ENCODE peak calls at places on chromosome 19, in nine cellular contexts. One of them, this sample, is unnamed.

GRCh38 chr19:45779231-45780145 is 2.8 kb downstream of the DMPK start:
- DNase-seq in mucosa of descending colon: peak
- DNase-seq in fibroblast of the aortic adventitia: peak
- DNase-seq in astrocyte of the cerebellum: no peak
- DNase-seq in retinal pigment epithelial cell: no peak
- DNase-seq in foreskin fibroblast: peak
- DNase-seq in thoracic aorta: peak
- DNase-seq in pancreas: peak
- DNase-seq in PC-3: peak
- DNase-seq in this sample: no peak

GRCh38 chr19:35253316-35254286 is 4.8 kb downstream of the LSR start:
- DNase-seq in astrocyte of the cerebellum: no peak
- DNase-seq in foreskin fibroblast: no peak
- DNase-seq in thoracic aorta: no peak
- DNase-seq in fibroblast of the aortic adventitia: no peak
- DNase-seq in PC-3: no peak
- DNase-seq in retinal pigment epithelial cell: no peak
- DNase-seq in pancreas: no peak
- DNase-seq in mucosa of descending colon: no peak
- DNase-seq in this sample: no peak

GRCh38 chr19:33408116-33408515 is 34.6 kb downstream of the CEBPG start:
- DNase-seq in PC-3: no peak
- DNase-seq in retinal pigment epithelial cell: no peak
- DNase-seq in astrocyte of the cerebellum: no peak
- DNase-seq in thoracic aorta: no peak
- DNase-seq in foreskin fibroblast: no peak
- DNase-seq in fibroblast of the aortic adventitia: no peak
- DNase-seq in pancreas: no peak
- DNase-seq in mucosa of descending colon: no peak
- DNase-seq in this sample: no peak

GRCh38 chr19:49852631-49853126 is 1.7 kb downstream of the PTOV1 start:
- DNase-seq in mucosa of descending colon: no peak
- DNase-seq in pancreas: no peak
- DNase-seq in foreskin fibroblast: peak
- DNase-seq in thoracic aorta: no peak
- DNase-seq in astrocyte of the cerebellum: no peak
- DNase-seq in fibroblast of the aortic adventitia: no peak
- DNase-seq in PC-3: no peak
- DNase-seq in retinal pigment epithelial cell: no peak
- DNase-seq in this sample: no peak

GRCh38 chr19:14767466-14767971 is 10.8 kb downstream of the ADGRE2 start:
- DNase-seq in retinal pigment epithelial cell: no peak
- DNase-seq in mucosa of descending colon: no peak
- DNase-seq in foreskin fibroblast: no peak
- DNase-seq in PC-3: no peak
- DNase-seq in thoracic aorta: no peak
- DNase-seq in fibroblast of the aortic adventitia: no peak
- DNase-seq in pancreas: no peak
- DNase-seq in astrocyte of the cerebellum: no peak
- DNase-seq in this sample: no peak

GRCh38 chr19:5040544-5041167 is 71.7 kb downstream of the KDM4B start:
- DNase-seq in PC-3: no peak
- DNase-seq in mucosa of descending colon: no peak
- DNase-seq in thoracic aorta: no peak
- DNase-seq in astrocyte of the cerebellum: no peak
- DNase-seq in foreskin fibroblast: no peak
- DNase-seq in retinal pigment epithelial cell: no peak
- DNase-seq in pancreas: no peak
- DNase-seq in fibroblast of the aortic adventitia: no peak
- DNase-seq in this sample: no peak

GRCh38 chr19:3986260-3987041 is 1.2 kb upstream of the EEF2 start:
- DNase-seq in retinal pigment epithelial cell: no peak
- DNase-seq in thoracic aorta: no peak
- DNase-seq in foreskin fibroblast: peak
- DNase-seq in pancreas: peak
- DNase-seq in astrocyte of the cerebellum: no peak
- DNase-seq in mucosa of descending colon: peak
- DNase-seq in fibroblast of the aortic adventitia: peak
- DNase-seq in PC-3: peak
- DNase-seq in this sample: no peak

GRCh38 chr19:35268546-35269424 is at the start of gene USF2:
- DNase-seq in retinal pigment epithelial cell: no peak
- DNase-seq in mucosa of descending colon: peak
- DNase-seq in pancreas: peak
- DNase-seq in foreskin fibroblast: peak
- DNase-seq in PC-3: peak
- DNase-seq in astrocyte of the cerebellum: no peak
- DNase-seq in fibroblast of the aortic adventitia: peak
- DNase-seq in thoracic aorta: no peak
- DNase-seq in this sample: peak

GRCh38 chr19:1424182-1424955 is 13.8 kb upstream of the RPS15 start:
- DNase-seq in mucosa of descending colon: peak
- DNase-seq in foreskin fibroblast: no peak
- DNase-seq in PC-3: no peak
- DNase-seq in pancreas: no peak
- DNase-seq in retinal pigment epithelial cell: no peak
- DNase-seq in thoracic aorta: no peak
- DNase-seq in fibroblast of the aortic adventitia: no peak
- DNase-seq in astrocyte of the cerebellum: no peak
- DNase-seq in this sample: no peak

GRCh38 chr19:45621389-45621788 is 17.8 kb downstream of the EML2 start:
- DNase-seq in PC-3: no peak
- DNase-seq in foreskin fibroblast: no peak
- DNase-seq in astrocyte of the cerebellum: no peak
- DNase-seq in mucosa of descending colon: no peak
- DNase-seq in pancreas: no peak
- DNase-seq in retinal pigment epithelial cell: no peak
- DNase-seq in thoracic aorta: no peak
- DNase-seq in fibroblast of the aortic adventitia: no peak
- DNase-seq in this sample: no peak

GRCh38 chr19:5679289-5680082 is 830 bp downstream of the MICOS13 start:
- DNase-seq in retinal pigment epithelial cell: no peak
- DNase-seq in foreskin fibroblast: no peak
- DNase-seq in PC-3: no peak
- DNase-seq in pancreas: peak
- DNase-seq in thoracic aorta: no peak
- DNase-seq in astrocyte of the cerebellum: no peak
- DNase-seq in mucosa of descending colon: peak
- DNase-seq in fibroblast of the aortic adventitia: no peak
- DNase-seq in this sample: no peak

GRCh38 chr19:43432866-43433673 is 18.4 kb downstream of the TEX101 start:
- DNase-seq in pancreas: peak
- DNase-seq in PC-3: peak
- DNase-seq in foreskin fibroblast: peak
- DNase-seq in fibroblast of the aortic adventitia: peak
- DNase-seq in thoracic aorta: no peak
- DNase-seq in mucosa of descending colon: peak
- DNase-seq in astrocyte of the cerebellum: peak
- DNase-seq in retinal pigment epithelial cell: no peak
- DNase-seq in this sample: no peak

GRCh38 chr19:14979498-14980255 is at the start of gene SLC1A6:
- DNase-seq in pancreas: no peak
- DNase-seq in mucosa of descending colon: no peak
- DNase-seq in retinal pigment epithelial cell: no peak
- DNase-seq in astrocyte of the cerebellum: no peak
- DNase-seq in fibroblast of the aortic adventitia: no peak
- DNase-seq in PC-3: no peak
- DNase-seq in thoracic aorta: no peak
- DNase-seq in foreskin fibroblast: no peak
- DNase-seq in this sample: no peak

GRCh38 chr19:42032428-42032827 is 37.6 kb downstream of the GRIK5 start:
- DNase-seq in mucosa of descending colon: no peak
- DNase-seq in astrocyte of the cerebellum: peak
- DNase-seq in fibroblast of the aortic adventitia: peak
- DNase-seq in pancreas: no peak
- DNase-seq in foreskin fibroblast: no peak
- DNase-seq in PC-3: peak
- DNase-seq in thoracic aorta: no peak
- DNase-seq in retinal pigment epithelial cell: no peak
- DNase-seq in this sample: no peak

GRCh38 chr19:1264801-1265610 is 4.1 kb upstream of the CIRBP start:
- DNase-seq in PC-3: peak
- DNase-seq in mucosa of descending colon: peak
- DNase-seq in thoracic aorta: no peak
- DNase-seq in fibroblast of the aortic adventitia: peak
- DNase-seq in foreskin fibroblast: peak
- DNase-seq in pancreas: peak
- DNase-seq in astrocyte of the cerebellum: peak
- DNase-seq in retinal pigment epithelial cell: no peak
- DNase-seq in this sample: peak

GRCh38 chr19:8557637-8558238 is 19.5 kb downstream of the MYO1F start:
- DNase-seq in retinal pigment epithelial cell: no peak
- DNase-seq in thoracic aorta: no peak
- DNase-seq in pancreas: no peak
- DNase-seq in mucosa of descending colon: no peak
- DNase-seq in foreskin fibroblast: no peak
- DNase-seq in fibroblast of the aortic adventitia: no peak
- DNase-seq in PC-3: no peak
- DNase-seq in astrocyte of the cerebellum: no peak
- DNase-seq in this sample: no peak

GRCh38 chr19:8558325-8558724 is 18.9 kb downstream of the MYO1F start:
- DNase-seq in PC-3: no peak
- DNase-seq in thoracic aorta: no peak
- DNase-seq in astrocyte of the cerebellum: no peak
- DNase-seq in pancreas: no peak
- DNase-seq in retinal pigment epithelial cell: no peak
- DNase-seq in fibroblast of the aortic adventitia: no peak
- DNase-seq in mucosa of descending colon: no peak
- DNase-seq in foreskin fibroblast: no peak
- DNase-seq in this sample: no peak

GRCh38 chr19:8550070-8550469 is 27.2 kb downstream of the MYO1F start:
- DNase-seq in pancreas: no peak
- DNase-seq in retinal pigment epithelial cell: no peak
- DNase-seq in fibroblast of the aortic adventitia: no peak
- DNase-seq in mucosa of descending colon: no peak
- DNase-seq in foreskin fibroblast: no peak
- DNase-seq in thoracic aorta: no peak
- DNase-seq in astrocyte of the cerebellum: no peak
- DNase-seq in PC-3: no peak
- DNase-seq in this sample: no peak

GRCh38 chr19:8552810-8553209 is 24.4 kb downstream of the MYO1F start:
- DNase-seq in pancreas: no peak
- DNase-seq in mucosa of descending colon: no peak
- DNase-seq in PC-3: peak
- DNase-seq in thoracic aorta: no peak
- DNase-seq in fibroblast of the aortic adventitia: peak
- DNase-seq in astrocyte of the cerebellum: no peak
- DNase-seq in foreskin fibroblast: peak
- DNase-seq in retinal pigment epithelial cell: no peak
- DNase-seq in this sample: no peak
- H3K4me3 ChIP-seq in pancreas: no peak
- H3K4me3 ChIP-seq in mucosa of descending colon: no peak
- H3K4me3 ChIP-seq in PC-3: no peak
- H3K4me3 ChIP-seq in thoracic aorta: no peak
- H3K4me3 ChIP-seq in fibroblast of the aortic adventitia: no peak
- H3K4me3 ChIP-seq in astrocyte of the cerebellum: no peak
- H3K4me3 ChIP-seq in foreskin fibroblast: no peak
- H3K4me3 ChIP-seq in retinal pigment epithelial cell: no peak
- H3K4me3 ChIP-seq in this sample: no peak

DNA sequence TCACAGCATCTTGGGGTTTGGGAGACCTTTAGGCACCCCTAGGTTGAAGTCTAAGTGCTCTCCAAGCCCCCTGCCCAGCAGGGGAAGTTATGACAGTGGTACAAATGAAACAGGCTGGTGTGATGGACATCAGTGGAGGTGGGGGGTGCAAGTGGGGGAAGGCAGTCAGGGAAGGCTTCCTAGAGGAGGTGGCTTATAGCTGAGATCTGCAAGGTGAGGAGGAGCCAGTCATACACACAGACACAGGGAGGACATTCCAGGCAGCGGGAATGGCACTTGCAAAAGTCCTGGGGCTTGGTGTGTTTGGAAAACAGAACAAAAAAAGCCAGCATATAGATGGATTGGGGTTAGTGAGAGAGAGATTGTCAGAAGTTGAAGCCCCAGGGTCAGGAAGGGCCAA is 11.6 kb downstream of the HSH2D start:
- DNase-seq in astrocyte of the cerebellum: no peak
- DNase-seq in pancreas: no peak
- DNase-seq in retinal pigment epithelial cell: no peak
- DNase-seq in PC-3: no peak
- DNase-seq in mucosa of descending colon: no peak
- DNase-seq in fibroblast of the aortic adventitia: no peak
- DNase-seq in foreskin fibroblast: no peak
- DNase-seq in thoracic aorta: no peak
- DNase-seq in this sample: no peak
- H3K4me3 ChIP-seq in astrocyte of the cerebellum: no peak
- H3K4me3 ChIP-seq in pancreas: no peak
- H3K4me3 ChIP-seq in retinal pigment epithelial cell: no peak
- H3K4me3 ChIP-seq in PC-3: no peak
- H3K4me3 ChIP-seq in mucosa of descending colon: no peak
- H3K4me3 ChIP-seq in fibroblast of the aortic adventitia: no peak
- H3K4me3 ChIP-seq in foreskin fibroblast: no peak
- H3K4me3 ChIP-seq in thoracic aorta: no peak
- H3K4me3 ChIP-seq in this sample: no peak

GRCh38 chr19:16682539-16682938 is 21.6 kb downstream of the TMEM38A start:
- DNase-seq in fibroblast of the aortic adventitia: no peak
- DNase-seq in PC-3: no peak
- DNase-seq in foreskin fibroblast: no peak
- DNase-seq in astrocyte of the cerebellum: no peak
- DNase-seq in retinal pigment epithelial cell: no peak
- DNase-seq in mucosa of descending colon: no peak
- DNase-seq in thoracic aorta: no peak
- DNase-seq in pancreas: no peak
- DNase-seq in this sample: no peak
- H3K4me3 ChIP-seq in fibroblast of the aortic adventitia: no peak
- H3K4me3 ChIP-seq in PC-3: no peak
- H3K4me3 ChIP-seq in foreskin fibroblast: no peak
- H3K4me3 ChIP-seq in astrocyte of the cerebellum: no peak
- H3K4me3 ChIP-seq in retinal pigment epithelial cell: no peak
- H3K4me3 ChIP-seq in mucosa of descending colon: no peak
- H3K4me3 ChIP-seq in thoracic aorta: no peak
- H3K4me3 ChIP-seq in pancreas: no peak
- H3K4me3 ChIP-seq in this sample: no peak

GRCh38 chr19:12767150-12767549 is 8.2 kb downstream of the HOOK2 start:
- DNase-seq in thoracic aorta: no peak
- DNase-seq in retinal pigment epithelial cell: no peak
- DNase-seq in mucosa of descending colon: no peak
- DNase-seq in astrocyte of the cerebellum: no peak
- DNase-seq in pancreas: no peak
- DNase-seq in PC-3: no peak
- DNase-seq in fibroblast of the aortic adventitia: no peak
- DNase-seq in foreskin fibroblast: no peak
- DNase-seq in this sample: no peak

GRCh38 chr19:12770922-12771321 is 4.4 kb downstream of the HOOK2 start:
- DNase-seq in thoracic aorta: no peak
- DNase-seq in mucosa of descending colon: no peak
- DNase-seq in pancreas: no peak
- DNase-seq in astrocyte of the cerebellum: no peak
- DNase-seq in foreskin fibroblast: no peak
- DNase-seq in fibroblast of the aortic adventitia: no peak
- DNase-seq in PC-3: no peak
- DNase-seq in retinal pigment epithelial cell: no peak
- DNase-seq in this sample: no peak

GRCh38 chr19:12767666-12768065 is 7.7 kb downstream of the HOOK2 start:
- DNase-seq in retinal pigment epithelial cell: no peak
- DNase-seq in mucosa of descending colon: no peak
- DNase-seq in foreskin fibroblast: no peak
- DNase-seq in fibroblast of the aortic adventitia: no peak
- DNase-seq in astrocyte of the cerebellum: no peak
- DNase-seq in pancreas: no peak
- DNase-seq in thoracic aorta: no peak
- DNase-seq in PC-3: no peak
- DNase-seq in this sample: no peak

GRCh38 chr19:12772323-12772722 is 3.0 kb downstream of the HOOK2 start:
- DNase-seq in retinal pigment epithelial cell: no peak
- DNase-seq in pancreas: no peak
- DNase-seq in fibroblast of the aortic adventitia: peak
- DNase-seq in astrocyte of the cerebellum: no peak
- DNase-seq in PC-3: no peak
- DNase-seq in thoracic aorta: no peak
- DNase-seq in mucosa of descending colon: no peak
- DNase-seq in foreskin fibroblast: peak
- DNase-seq in this sample: no peak

GRCh38 chr19:12769689-12770088 is 5.7 kb downstream of the HOOK2 start:
- DNase-seq in fibroblast of the aortic adventitia: no peak
- DNase-seq in astrocyte of the cerebellum: no peak
- DNase-seq in thoracic aorta: no peak
- DNase-seq in foreskin fibroblast: no peak
- DNase-seq in PC-3: no peak
- DNase-seq in mucosa of descending colon: peak
- DNase-seq in retinal pigment epithelial cell: no peak
- DNase-seq in pancreas: no peak
- DNase-seq in this sample: no peak
- H3K4me3 ChIP-seq in fibroblast of the aortic adventitia: no peak
- H3K4me3 ChIP-seq in astrocyte of the cerebellum: no peak
- H3K4me3 ChIP-seq in thoracic aorta: no peak
- H3K4me3 ChIP-seq in foreskin fibroblast: no peak
- H3K4me3 ChIP-seq in PC-3: no peak
- H3K4me3 ChIP-seq in mucosa of descending colon: no peak
- H3K4me3 ChIP-seq in retinal pigment epithelial cell: no peak
- H3K4me3 ChIP-seq in pancreas: no peak
- H3K4me3 ChIP-seq in this sample: no peak

This sample was measured in skeletal muscle cell.